ENCODE peak calls at places on chromosomes 2 and 18, in nine cellular contexts. I is GM13976, Q is body of pancreas, S is A549, N is fibroblast of lung, J is activated B cell treated with CpG ODN at 0.5 μM for 24 hours, F is mammary epithelial cell, Y is heart right ventricle, B is nephron progenitor cell. O is an unnamed sample.

GRCh38 chr2:144159264-144159663 is 360.7 kb downstream of the ZEB2 start:
- DNase-seq in N (no peak), Q (no peak), S (peak; percentile 11), B (no peak), J (no peak), Y (no peak), F (no peak), I (no peak), O (no peak)

GRCh38 chr2:227529871-227530270 is 57.9 kb downstream of the AGFG1 start:
- DNase-seq in N (no peak), I (no peak), S (no peak), Y (no peak), F (no peak), J (no peak), Q (no peak), B (no peak), O (no peak)

GRCh38 chr2:151410485-151410833 is 757 bp downstream of the RIF1 start:
- DNase-seq in Q (peak; percentile 26), Y (no peak), F (peak; percentile 57), J (no peak), B (peak; percentile 49), I (peak; percentile 60), S (peak; percentile 48), N (no peak), O (no peak)

GRCh38 chr2:84486436-84487115 is 27.5 kb upstream of the SUCLG1 start:
- DNase-seq in F (no peak), S (peak; percentile 79), B (no peak), I (no peak), Q (peak; percentile 78), N (peak; percentile 71), Y (no peak), J (no peak), O (no peak)

GRCh38 chr18:47680488-47680887 is 250.0 kb downstream of the SMAD2 start:
- DNase-seq in J (no peak), Y (no peak), B (no peak), S (no peak), I (peak; percentile 50), Q (no peak), F (no peak), N (no peak), O (no peak)

GRCh38 chr2:13884271-13884976 is 748.1 kb upstream of the LRATD1 start:
- DNase-seq in N (peak; percentile 2), Q (no peak), S (no peak), Y (no peak), F (peak; percentile 6), B (no peak), I (no peak), J (no peak), O (no peak)

GRCh38 chr2:29462293-29462692 is 347.1 kb downstream of the CLIP4 start:
- DNase-seq in J (no peak), F (peak; percentile 51), Q (no peak), I (no peak), N (no peak), S (no peak), Y (no peak), B (no peak), O (no peak)

GRCh38 chr2:101418704-101419663 is 31.7 kb upstream of the CREG2 start:
- DNase-seq in I (peak; percentile 67), F (peak; percentile 45), S (peak; percentile 70), N (peak; percentile 84), J (no peak), Y (peak; percentile 79), Q (peak; percentile 60), B (peak; percentile 32), O (no peak)

GRCh38 chr2:132430895-132431294 is 14.3 kb downstream of the GPR39 start:
- DNase-seq in J (no peak), I (no peak), Y (no peak), Q (no peak), N (no peak), B (no peak), F (peak; percentile 95), S (no peak), O (no peak)

GRCh38 chr2:27494284-27494943 is 586 bp downstream of the FNDC4 start:
- DNase-seq in F (peak; percentile 4), B (no peak), Q (peak; percentile 51), Y (peak; percentile 18), N (peak; percentile 33), J (no peak), I (peak; percentile 34), S (no peak), O (no peak)

GRCh38 chr2:3117650-3118216 is 259.9 kb downstream of the EIPR1 start:
- DNase-seq in I (no peak), S (no peak), J (no peak), F (no peak), N (no peak), B (no peak), Y (no peak), Q (no peak), O (no peak)

GRCh38 chr2:200615247-200615646 is 29.4 kb downstream of the AOX1 start:
- DNase-seq in Q (no peak), B (no peak), N (peak; percentile 72), S (peak; percentile 62), Y (no peak), I (no peak), F (peak; percentile 62), J (no peak), O (no peak)

GRCh38 chr18:79452991-79453645 is 57.4 kb downstream of the NFATC1 start:
- DNase-seq in I (no peak), J (no peak), S (no peak), N (no peak), Q (no peak), F (no peak), B (no peak), Y (no peak), O (no peak)

GRCh38 chr2:197804758-197805597 is 585 bp downstream of the PLCL1 start:
- DNase-seq in N (peak; percentile 14), J (peak; percentile 26), S (no peak), Q (no peak), I (peak; percentile 46), F (no peak), Y (peak; percentile 29), B (peak; percentile 67), O (no peak)

GRCh38 chr2:150974864-150975263 is 286.8 kb downstream of the RBM43 start:
- DNase-seq in Y (no peak), S (no peak), N (no peak), Q (no peak), B (no peak), F (no peak), I (no peak), J (no peak), O (no peak)

GRCh38 chr2:230054079-230054478 is 14.6 kb downstream of the SLC16A14 start:
- DNase-seq in S (peak; percentile 33), B (no peak), Q (no peak), N (peak; percentile 19), I (peak; percentile 26), F (peak; percentile 96), J (no peak), Y (no peak), O (no peak)

DNA sequence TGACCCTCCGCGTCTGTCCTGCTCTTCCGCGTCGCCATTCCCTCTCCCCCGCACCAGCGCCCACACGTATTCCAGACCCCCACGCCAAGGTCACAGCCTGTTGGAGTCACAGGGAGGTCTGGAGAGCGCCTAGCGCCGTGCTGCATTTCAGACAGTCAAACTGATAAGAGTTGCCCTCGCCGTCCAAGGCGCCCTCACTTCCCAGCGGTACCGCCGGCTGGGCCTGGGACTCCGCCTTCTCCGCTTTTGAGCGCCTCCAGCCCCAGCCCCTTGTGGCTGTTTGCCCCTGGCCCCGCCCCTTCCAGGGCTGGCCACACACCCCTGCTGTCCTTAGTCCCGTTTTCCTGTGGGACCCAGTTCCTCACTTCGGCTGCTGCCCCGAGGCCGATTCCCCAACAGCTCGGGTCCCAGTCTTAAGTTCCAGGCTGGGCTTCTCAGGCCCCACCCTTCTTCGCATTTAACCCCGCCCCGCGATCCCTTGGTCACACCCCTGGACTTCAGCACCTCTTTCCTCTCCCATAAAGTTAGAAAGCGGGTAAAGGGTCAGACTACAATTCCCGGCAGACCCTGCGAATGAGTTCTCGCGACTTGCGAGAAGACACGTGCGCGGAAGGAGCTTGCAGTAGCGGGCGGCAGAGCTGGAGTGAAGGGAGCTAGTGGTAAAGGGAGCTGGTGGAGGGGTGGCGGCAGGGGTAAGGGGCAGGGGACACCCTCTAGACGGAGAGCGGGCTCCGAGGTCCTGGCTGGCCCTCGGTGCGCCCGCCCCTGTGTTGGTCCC is at the start of gene GMPPA:
- DNase-seq in I (peak; percentile 98), F (peak; percentile 98), J (peak; percentile 86), S (peak; percentile 98), Q (peak; percentile 97), Y (peak; percentile 97), N (peak; percentile 99), B (peak; percentile 95), O (peak; percentile 73)
- TF ChIP-seq CTCF in I (no peak), F (no peak), J (no peak), S (no peak), Q (no peak), Y (peak; percentile 15), N (no peak), B (no peak), O (no peak)

GRCh38 chr2:73532381-73532780 is 109.8 kb downstream of the NAT8 start:
- DNase-seq in S (no peak), F (no peak), I (no peak), N (no peak), J (no peak), Y (no peak), Q (no peak), B (no peak), O (no peak)

GRCh38 chr2:73528688-73529087 is 113.5 kb downstream of the NAT8 start:
- DNase-seq in Y (no peak), I (no peak), B (no peak), S (no peak), Q (no peak), F (no peak), J (no peak), N (no peak), O (no peak)
- TF ChIP-seq CTCF in Y (no peak), I (no peak), B (no peak), S (no peak), Q (no peak), F (no peak), J (no peak), N (no peak), O (no peak)

GRCh38 chr2:68294187-68294586 is 25.6 kb downstream of the CNRIP1 start:
- DNase-seq in I (no peak), B (no peak), N (no peak), J (no peak), Y (no peak), Q (no peak), S (no peak), F (no peak), O (no peak)
- TF ChIP-seq CTCF in I (no peak), B (no peak), N (no peak), J (no peak), Y (no peak), Q (no peak), S (no peak), F (peak; percentile 15), O (no peak)

DNA sequence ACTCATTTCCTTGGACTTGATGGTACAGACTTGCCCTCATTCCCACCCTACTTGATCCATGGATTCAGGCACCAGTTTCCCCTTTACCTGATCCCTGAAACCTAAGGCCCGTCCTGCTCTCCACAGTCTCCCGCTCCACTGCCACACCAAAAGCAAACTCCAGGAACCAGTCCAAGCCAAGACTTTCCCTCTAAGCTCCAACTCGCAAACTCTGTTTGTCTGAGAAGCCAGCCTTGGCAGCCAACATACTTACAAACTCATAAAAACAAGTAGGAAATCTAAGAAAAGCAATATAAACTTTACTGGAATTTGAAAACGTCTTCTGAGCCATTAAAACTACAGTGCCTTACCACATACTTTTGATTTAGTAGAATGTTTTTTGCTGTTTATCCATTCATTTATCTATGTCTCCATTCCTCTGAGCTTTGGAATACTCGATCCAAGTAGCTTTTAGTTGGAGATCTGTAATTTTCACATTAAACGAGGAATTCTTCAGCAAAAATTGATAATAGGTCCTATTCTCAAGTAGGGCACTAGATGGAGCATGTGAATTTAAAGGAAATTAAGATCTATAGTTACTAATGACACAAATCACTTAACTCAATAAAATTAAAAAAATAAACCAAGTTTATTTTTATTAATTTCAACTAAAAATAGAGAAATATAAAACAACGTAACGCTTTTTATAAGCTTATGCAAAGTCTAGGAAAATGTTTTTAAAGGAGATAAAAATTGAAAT is 199.7 kb downstream of the MYO3B start:
- DNase-seq in S (no peak), N (peak; percentile 20), Q (no peak), I (no peak), F (no peak), J (no peak), Y (no peak), B (no peak), O (no peak)
- TF ChIP-seq CTCF in S (peak; percentile 19), N (no peak), Q (no peak), I (no peak), F (no peak), J (no peak), Y (no peak), B (no peak), O (no peak)